ENCODE peak calls at places on chromosome 15, in seven cellular contexts. G is hepatocyte, A is heart left ventricle, U is lower leg skin, Q is stomach, D is OCI-LY7, R is HCT116. N is an unnamed sample.

GRCh38 chr15:39553947-39554731 is 26.7 kb upstream of the THBS1 start:
- DNase-seq in G (no peak), A (no peak), U (no peak), Q (no peak), D (no peak), R (no peak), N (no peak)

GRCh38 chr15:39486546-39487081 is 94.3 kb upstream of the THBS1 start:
- DNase-seq in G (no peak), A (no peak), U (no peak), Q (no peak), D (no peak), R (no peak), N (no peak)

GRCh38 chr15:76184640-76185020 is 124.8 kb downstream of the TMEM266 start:
- DNase-seq in G (no peak), A (no peak), U (no peak), Q (no peak), D (no peak), R (no peak), N (no peak)

GRCh38 chr15:31607656-31608055 is 281.0 kb downstream of the KLF13 start:
- DNase-seq in G (no peak), A (no peak), U (no peak), Q (no peak), D (no peak), R (no peak), N (no peak)

GRCh38 chr15:56815247-56815646 is 81.9 kb upstream of the ZNF280D start:
- DNase-seq in G (no peak), A (peak; percentile 46), U (no peak), Q (no peak), D (no peak), R (peak; percentile 87), N (no peak)

GRCh38 chr15:92705693-92706618 is 50.4 kb upstream of the FAM174B start:
- DNase-seq in G (no peak), A (no peak), U (peak; percentile 48), Q (no peak), D (no peak), R (no peak), N (no peak)

GRCh38 chr15:32956006-32956405 is 238.2 kb downstream of the GREM1 start:
- DNase-seq in G (peak; percentile 51), A (no peak), U (no peak), Q (no peak), D (peak; percentile 63), R (peak; percentile 33), N (peak; percentile 57)

GRCh38 chr15:81633889-81634288 is 259.9 kb upstream of the TMC3 start:
- DNase-seq in G (no peak), A (no peak), U (no peak), Q (no peak), D (no peak), R (no peak), N (no peak)

GRCh38 chr15:97084650-97085049 is 754.1 kb downstream of the NR2F2 start:
- DNase-seq in G (no peak), A (no peak), U (no peak), Q (no peak), D (no peak), R (no peak), N (no peak)

GRCh38 chr15:25707656-25708365 is 155.3 kb downstream of the ATP10A start:
- DNase-seq in G (no peak), A (no peak), U (peak; percentile 53), Q (no peak), D (no peak), R (no peak), N (no peak)

GRCh38 chr15:48520376-48521155 is 124.9 kb downstream of the FBN1 start:
- DNase-seq in G (no peak), A (no peak), U (no peak), Q (no peak), D (no peak), R (peak; percentile 7), N (no peak)

GRCh38 chr15:25180606-25181289 is 226.0 kb downstream of the SNRPN start:
- DNase-seq in G (no peak), A (peak; percentile 12), U (no peak), Q (peak; percentile 17), D (no peak), R (no peak), N (no peak)

GRCh38 chr15:54803139-54803808 is 393.5 kb downstream of the RSL24D1 start:
- DNase-seq in G (no peak), A (no peak), U (no peak), Q (no peak), D (peak; percentile 9), R (no peak), N (no peak)

GRCh38 chr15:85479071-85479647 is 98.8 kb downstream of the AKAP13 start:
- DNase-seq in G (no peak), A (no peak), U (no peak), Q (no peak), D (no peak), R (no peak), N (no peak)

GRCh38 chr15:92839696-92840095 is 60.4 kb upstream of the CHD2 start:
- DNase-seq in G (no peak), A (no peak), U (peak; percentile 58), Q (no peak), D (peak; percentile 87), R (no peak), N (no peak)

GRCh38 chr15:48112242-48112641 is 8.5 kb upstream of the SLC24A5 start:
- DNase-seq in G (peak; percentile 46), A (no peak), U (no peak), Q (no peak), D (peak; percentile 11), R (peak; percentile 0), N (no peak)

GRCh38 chr15:80770356-80770705 is 8.8 kb upstream of the CEMIP start:
- DNase-seq in G (no peak), A (no peak), U (no peak), Q (no peak), D (no peak), R (no peak), N (no peak)

GRCh38 chr15:63203451-63204090 is 14.2 kb downstream of the RAB8B start:
- DNase-seq in G (no peak), A (no peak), U (no peak), Q (no peak), D (peak; percentile 33), R (no peak), N (no peak)

GRCh38 chr15:50873935-50874353 is 34.5 kb upstream of the AP4E1 start:
- DNase-seq in G (no peak), A (no peak), U (no peak), Q (no peak), D (no peak), R (no peak), N (no peak)

GRCh38 chr15:65862682-65863081 is 6.6 kb upstream of the RAB11A start:
- DNase-seq in G (peak; percentile 51), A (no peak), U (peak; percentile 60), Q (peak; percentile 38), D (peak; percentile 78), R (peak; percentile 90), N (peak; percentile 78)

GRCh38 chr15:33066584-33066983 is 127.9 kb downstream of the FMN1 start:
- DNase-seq in G (no peak), A (no peak), U (no peak), Q (no peak), D (no peak), R (no peak), N (no peak)

GRCh38 chr15:38266247-38266996 is 13.8 kb downstream of the SPRED1 start:
- DNase-seq in G (no peak), A (no peak), U (no peak), Q (no peak), D (no peak), R (no peak), N (no peak)

GRCh38 chr15:38941399-38941953 is 376.9 kb upstream of the RASGRP1 start:
- DNase-seq in G (peak; percentile 16), A (no peak), U (no peak), Q (no peak), D (no peak), R (no peak), N (no peak)

DNA sequence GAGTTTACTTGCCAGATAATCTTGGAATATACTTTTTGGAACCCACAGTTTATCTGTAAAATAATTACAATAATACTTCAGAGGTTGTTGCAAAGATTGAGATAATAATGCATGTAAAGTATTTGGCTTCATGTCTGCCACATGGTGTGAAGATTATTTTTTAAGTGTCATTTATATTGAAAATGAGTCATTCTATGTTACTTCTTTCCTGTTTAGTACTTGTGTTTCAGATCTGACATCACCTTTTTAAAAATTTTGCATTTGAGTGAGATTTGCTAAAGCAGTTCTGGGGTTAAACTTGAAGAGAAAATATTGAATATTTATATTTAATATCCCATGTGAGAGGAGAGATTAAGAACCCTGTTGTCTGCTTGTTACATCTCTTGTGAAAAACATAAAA is 31.2 kb downstream of the IQGAP1 start:
- DNase-seq in G (no peak), A (no peak), U (no peak), Q (no peak), D (no peak), R (no peak), N (no peak)
- TF ChIP-seq CTCF in G (no peak), A (no peak), U (no peak), Q (no peak), D (no peak), R (no peak), N (no peak)

GRCh38 chr15:40932625-40933519 is 3.7 kb downstream of the DLL4 start:
- DNase-seq in G (no peak), A (no peak), U (no peak), Q (no peak), D (no peak), R (no peak), N (no peak)
- H3K4me3 ChIP-seq in G (no peak overlapping the region), A (peak overlapping the region; percentile 79), U (no peak overlapping the region), Q (no peak overlapping the region), D (no peak overlapping the region), R (no peak overlapping the region), N (no peak overlapping the region)

DNA sequence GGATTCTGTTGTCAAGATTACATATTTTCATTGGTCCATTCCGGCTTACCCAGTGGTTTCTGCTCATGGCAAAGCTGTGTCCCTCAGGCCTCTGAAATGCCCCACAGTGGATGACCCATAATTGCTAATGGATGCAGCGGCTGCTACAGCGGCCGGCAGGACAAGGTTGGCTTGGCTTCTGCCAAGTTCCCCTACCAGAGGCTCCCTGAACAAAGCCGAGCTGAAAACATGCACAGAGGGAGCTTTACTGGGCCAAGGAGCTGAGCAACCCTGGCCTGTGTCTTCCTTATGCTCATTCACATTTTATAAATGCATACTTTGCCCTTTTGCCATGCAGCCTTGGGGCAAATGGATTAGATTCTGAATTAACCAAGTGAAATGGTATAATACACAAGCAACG is 150.5 kb downstream of the NTRK3 start:
- DNase-seq in G (no peak), A (no peak), U (no peak), Q (no peak), D (no peak), R (no peak), N (no peak)
- TF ChIP-seq CTCF in G (no peak), A (no peak), U (no peak), Q (no peak), D (no peak), R (no peak), N (no peak)

GRCh38 chr15:78069630-78070029 is 7.9 kb downstream of the TBC1D2B start:
- DNase-seq in G (no peak), A (no peak), U (no peak), Q (no peak), D (peak; percentile 45), R (no peak), N (no peak)
- H3K4me3 ChIP-seq in G (no peak overlapping the region), A (no peak overlapping the region), U (no peak overlapping the region), Q (no peak overlapping the region), D (peak overlapping the region; percentile 56), R (no peak overlapping the region), N (no peak overlapping the region)